ENCODE peak calls at places on chromosomes 7 and 10, in six cellular contexts. R, E, O, P, G and H are unnamed samples.

GRCh38 chr7:4849390-4849789 is 12.4 kb downstream of the PAPOLB start:
- DNase-seq in P (peak), G (no peak), R (peak), O (peak), E (peak), H (peak)

GRCh38 chr7:135385209-135385608 is 124.7 kb downstream of the CNOT4 start:
- DNase-seq in G (no peak), R (peak), E (no peak), O (peak), P (no peak), H (peak)

GRCh38 chr10:82288461-82288881 is 413.5 kb downstream of the NRG3 start:
- DNase-seq in E (no peak), P (no peak), O (no peak), G (peak), R (peak), H (peak)

GRCh38 chr10:31770307-31770902 is 158.2 kb downstream of the ARHGAP12 start:
- DNase-seq in O (no peak), E (no peak), G (no peak), R (no peak), P (no peak), H (no peak)

GRCh38 chr7:150341263-150342118 is at the start of gene RARRES2:
- DNase-seq in E (no peak), P (no peak), G (no peak), O (peak), R (no peak), H (peak)

GRCh38 chr7:77580762-77581350 is 43.8 kb downstream of the PTPN12 start:
- DNase-seq in P (no peak), G (no peak), R (peak), E (no peak), O (peak), H (peak)

GRCh38 chr7:152587366-152587765 is 88.6 kb downstream of the XRCC2 start:
- DNase-seq in O (no peak), R (peak), G (peak), E (no peak), P (no peak), H (no peak)

GRCh38 chr7:136859798-136860197 is 8.7 kb upstream of the CHRM2 start:
- DNase-seq in E (no peak), G (no peak), O (peak), R (no peak), P (no peak), H (peak)

GRCh38 chr7:156652886-156653568 is 12.5 kb downstream of the RNF32 start:
- DNase-seq in R (peak), O (no peak), E (no peak), G (no peak), P (no peak), H (no peak)

GRCh38 chr10:98300526-98300925 is 32.5 kb upstream of the LOXL4 start:
- DNase-seq in E (no peak), P (no peak), G (no peak), O (no peak), R (no peak), H (no peak)

GRCh38 chr10:819326-819725 is 112.2 kb downstream of the LARP4B start:
- DNase-seq in G (no peak), P (peak), R (peak), E (no peak), O (peak), H (peak)

GRCh38 chr10:45059632-45060031 is 58.9 kb downstream of the ZNF22 start:
- DNase-seq in R (no peak), G (no peak), O (no peak), P (no peak), E (no peak), H (no peak)

GRCh38 chr7:116736927-116737715 is 65.1 kb downstream of the MET start:
- DNase-seq in G (peak), P (no peak), E (no peak), R (peak), O (peak), H (peak)

GRCh38 chr7:151150388-151150787 is 17.1 kb downstream of the GBX1 start:
- DNase-seq in P (no peak), O (no peak), R (no peak), G (no peak), E (no peak), H (no peak)

GRCh38 chr10:28332699-28333098 is 29.8 kb upstream of the MPP7 start:
- DNase-seq in R (no peak), P (no peak), E (no peak), G (no peak), O (no peak), H (no peak)

GRCh38 chr7:4136036-4136435 is 546.1 kb upstream of the FOXK1 start:
- DNase-seq in E (no peak), P (no peak), R (no peak), G (no peak), O (no peak), H (no peak)

GRCh38 chr10:121566755-121567154 is 31.5 kb downstream of the FGFR2 start:
- DNase-seq in R (no peak), E (no peak), O (no peak), P (no peak), G (no peak), H (no peak)

GRCh38 chr10:8544057-8544380 is 489.5 kb downstream of the GATA3 start:
- DNase-seq in P (no peak), G (no peak), R (no peak), E (no peak), O (no peak), H (no peak)

GRCh38 chr10:127576751-127577161 is 27.6 kb downstream of the NPS start:
- DNase-seq in G (no peak), R (no peak), E (no peak), P (no peak), O (no peak), H (no peak)

GRCh38 chr7:5567810-5568209 is 144.2 kb upstream of the TNRC18 start:
- DNase-seq in O (no peak), E (no peak), P (no peak), R (no peak), G (no peak), H (peak)

GRCh38 chr10:90318659-90319058 is 539.2 kb downstream of the HTR7 start:
- DNase-seq in O (no peak), E (no peak), P (no peak), R (no peak), G (no peak), H (no peak)

GRCh38 chr7:6465862-6466261 is 18.1 kb upstream of the DAGLB start:
- DNase-seq in O (no peak), G (no peak), P (no peak), R (no peak), E (no peak), H (no peak)

GRCh38 chr7:46321556-46322205 is 400.6 kb upstream of the IGFBP3 start:
- DNase-seq in G (no peak), O (peak), R (peak), P (no peak), E (no peak), H (peak)

GRCh38 chr7:155925682-155926081 is 113.4 kb upstream of the SHH start:
- DNase-seq in O (no peak), E (no peak), R (no peak), G (no peak), P (no peak), H (no peak)

GRCh38 chr10:90293629-90294028 is 564.2 kb downstream of the HTR7 start:
- DNase-seq in G (no peak), P (no peak), R (no peak), E (no peak), O (no peak), H (no peak)

GRCh38 chr7:36606442-36607205 is 117.7 kb downstream of the AOAH start:
- DNase-seq in G (no peak), R (no peak), O (no peak), E (no peak), P (no peak), H (no peak)

GRCh38 chr7:74203157-74203556 is 6.6 kb upstream of the LAT2 start:
- DNase-seq in E (no peak), R (no peak), O (peak), G (no peak), P (no peak), H (peak)

GRCh38 chr7:120521761-120522737 is 249.1 kb downstream of the KCND2 start:
- DNase-seq in R (no peak), O (no peak), P (no peak), G (no peak), E (no peak), H (peak)

GRCh38 chr7:138849701-138850100 is 51.7 kb upstream of the ATP6V0A4 start:
- DNase-seq in G (no peak), O (no peak), E (no peak), R (no peak), P (no peak), H (no peak)

GRCh38 chr10:119421887-119422684 is 120.4 kb downstream of the RGS10 start:
- DNase-seq in E (no peak), R (no peak), P (no peak), O (peak), G (no peak), H (peak)

GRCh38 chr7:18125536-18125935 is 97.9 kb upstream of the PRPS1L1 start:
- DNase-seq in P (no peak), E (no peak), O (peak), R (no peak), G (no peak), H (peak)

GRCh38 chr7:155344618-155345433 is 47.1 kb downstream of the INSIG1 start:
- DNase-seq in R (peak), G (peak), E (peak), O (peak), P (peak), H (peak)

GRCh38 chr7:47941136-47941844 is 7.0 kb downstream of the PKD1L1 start:
- DNase-seq in O (peak), G (peak), R (peak), P (no peak), E (no peak), H (peak)

GRCh38 chr7:930975-931758 is 23.3 kb downstream of the ADAP1 start:
- DNase-seq in O (no peak), G (no peak), P (no peak), E (no peak), R (no peak), H (no peak)

GRCh38 chr7:33744293-33744692 is 161.0 kb upstream of the BMPER start:
- DNase-seq in E (no peak), P (peak), O (no peak), R (no peak), G (no peak), H (peak)

GRCh38 chr7:123864438-123864837 is 19.5 kb downstream of the HYAL4 start:
- DNase-seq in P (no peak), R (no peak), O (no peak), G (no peak), E (no peak), H (no peak)

GRCh38 chr7:48237354-48237753 is 66.1 kb downstream of the ABCA13 start:
- DNase-seq in E (no peak), G (no peak), R (no peak), P (no peak), O (no peak), H (no peak)

DNA sequence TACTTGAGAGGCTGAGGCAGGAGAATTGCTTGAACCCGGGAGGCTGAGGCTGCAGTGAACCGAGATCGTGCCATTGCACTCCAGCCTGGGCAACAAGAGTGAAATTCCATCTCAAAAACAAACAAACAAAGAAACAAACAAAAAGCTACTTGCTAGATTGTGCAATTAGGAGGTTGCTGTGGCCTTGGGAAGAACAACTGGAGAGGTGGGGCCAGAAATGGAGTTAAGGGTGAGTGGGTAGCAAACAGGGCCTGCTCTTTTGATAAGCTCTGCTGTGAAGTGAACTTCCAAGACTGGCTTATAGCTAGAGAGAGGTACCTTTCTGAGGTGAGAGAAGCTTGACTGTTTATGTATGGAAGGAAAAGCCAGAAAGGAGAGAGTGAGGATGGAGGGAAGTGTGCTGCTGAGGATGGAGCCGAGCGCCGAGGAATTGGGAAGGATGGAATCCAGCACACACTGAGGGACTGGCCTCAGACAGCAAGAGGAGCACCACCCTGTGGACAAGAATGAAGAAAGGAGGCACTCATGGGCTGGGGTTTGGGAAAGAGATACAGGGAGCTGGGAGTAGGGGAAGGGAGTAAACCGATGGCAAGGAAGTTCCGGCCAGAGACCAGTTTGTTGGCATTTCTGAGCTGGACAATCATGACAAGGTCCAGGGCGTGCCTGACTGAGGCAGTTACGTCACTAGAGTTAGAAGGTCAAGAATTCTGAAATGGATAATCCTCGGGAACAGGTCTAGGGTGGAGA is 7.0 kb upstream of the RPEL1 start:
- DNase-seq in R (peak), G (no peak), P (peak), E (no peak), O (peak), H (peak)
- TF ChIP-seq CTCF in R (peak), G (peak), P (no peak), E (peak), O (peak), H (peak)

GRCh38 chr10:125010362-125010761 is 68.4 kb downstream of the ZRANB1 start:
- DNase-seq in E (no peak), R (no peak), O (no peak), G (no peak), P (no peak), H (no peak)

GRCh38 chr10:125009580-125010235 is 67.8 kb downstream of the ZRANB1 start:
- DNase-seq in P (no peak), G (no peak), R (no peak), O (no peak), E (no peak), H (peak)

GRCh38 chr10:125012851-125013528 is 71.1 kb downstream of the ZRANB1 start:
- DNase-seq in O (no peak), R (no peak), E (no peak), P (no peak), G (no peak), H (no peak)

GRCh38 chr10:125011926-125012705 is 70.2 kb downstream of the ZRANB1 start:
- DNase-seq in G (no peak), P (no peak), R (peak), E (no peak), O (no peak), H (no peak)

DNA sequence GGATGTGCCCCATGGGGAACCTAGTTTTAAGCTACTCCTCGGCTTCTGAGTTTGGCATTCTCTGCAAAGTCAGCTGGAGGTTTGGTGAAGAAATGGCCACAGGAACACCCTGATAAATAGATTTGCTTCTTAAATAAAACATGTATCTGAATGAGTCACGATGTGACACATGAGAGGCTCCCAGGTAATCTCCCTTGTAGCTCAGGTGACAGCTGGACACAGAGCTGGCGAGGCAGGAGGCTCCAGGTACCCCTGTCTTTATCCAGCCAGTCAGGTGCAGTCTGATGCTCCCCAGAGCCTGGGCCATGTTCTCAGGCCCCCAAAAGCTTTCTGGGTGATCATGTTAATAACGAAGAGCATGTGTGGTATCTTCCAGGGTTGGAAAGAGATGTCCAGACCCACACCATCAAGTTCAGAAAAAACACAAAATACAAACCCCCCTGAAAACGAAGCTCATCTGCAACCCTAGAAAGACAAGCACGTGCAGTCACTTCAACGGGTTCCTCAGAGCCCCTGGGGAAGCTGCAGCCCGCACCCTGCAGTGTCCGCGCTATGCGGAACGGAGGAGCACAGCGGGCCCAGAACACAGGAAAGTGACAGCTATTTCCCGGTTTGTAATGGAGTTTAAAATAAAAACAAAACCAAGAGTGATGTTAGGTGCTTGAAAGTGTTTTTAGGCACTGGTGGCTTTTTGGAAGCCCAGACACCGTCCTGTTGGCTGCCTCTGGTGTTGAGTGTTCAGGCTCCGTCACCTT is 69.4 kb downstream of the ZRANB1 start:
- DNase-seq in P (no peak), O (no peak), E (no peak), R (no peak), G (no peak), H (no peak)
- H3K4me3 ChIP-seq in P (no peak), O (no peak), E (no peak), R (no peak), G (no peak), H (no peak)

GRCh38 chr7:147412109-147412508 is 1178.5 kb upstream of the C7orf33 start:
- DNase-seq in E (no peak), P (no peak), O (no peak), G (no peak), R (no peak), H (no peak)

GRCh38 chr7:147412782-147413186 is 1177.8 kb upstream of the C7orf33 start:
- DNase-seq in G (no peak), E (peak), O (peak), P (no peak), R (peak), H (peak)

GRCh38 chr7:147413243-147413642 is 1177.3 kb upstream of the C7orf33 start:
- DNase-seq in P (no peak), R (no peak), O (no peak), E (no peak), G (no peak), H (no peak)

GRCh38 chr7:147419001-147419400 is 1171.6 kb upstream of the C7orf33 start:
- DNase-seq in E (no peak), O (no peak), G (no peak), R (no peak), P (no peak), H (no peak)

DNA sequence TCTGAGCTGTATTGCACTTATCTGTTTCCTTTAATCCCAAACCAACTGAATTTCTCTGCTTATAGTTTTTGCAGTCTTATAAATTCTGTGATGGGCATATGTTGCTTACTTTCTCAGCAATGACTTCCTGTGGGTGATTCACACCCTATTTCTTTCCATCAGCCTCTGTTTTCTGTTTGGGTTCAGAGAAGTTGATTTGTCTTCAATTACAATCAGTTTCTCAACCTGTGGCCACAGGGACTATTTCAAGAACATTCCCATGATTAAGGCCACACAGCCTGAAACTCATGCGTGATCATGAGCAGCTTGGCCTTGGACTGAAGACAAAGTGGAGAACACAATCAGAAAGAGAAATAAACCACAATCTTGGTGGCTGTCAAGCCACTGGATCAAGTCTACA is 1174.6 kb upstream of the C7orf33 start:
- DNase-seq in P (no peak), O (no peak), E (no peak), R (peak), G (no peak), H (no peak)
- TF ChIP-seq CTCF in P (no peak), O (no peak), E (no peak), R (no peak), G (no peak), H (no peak)

DNA sequence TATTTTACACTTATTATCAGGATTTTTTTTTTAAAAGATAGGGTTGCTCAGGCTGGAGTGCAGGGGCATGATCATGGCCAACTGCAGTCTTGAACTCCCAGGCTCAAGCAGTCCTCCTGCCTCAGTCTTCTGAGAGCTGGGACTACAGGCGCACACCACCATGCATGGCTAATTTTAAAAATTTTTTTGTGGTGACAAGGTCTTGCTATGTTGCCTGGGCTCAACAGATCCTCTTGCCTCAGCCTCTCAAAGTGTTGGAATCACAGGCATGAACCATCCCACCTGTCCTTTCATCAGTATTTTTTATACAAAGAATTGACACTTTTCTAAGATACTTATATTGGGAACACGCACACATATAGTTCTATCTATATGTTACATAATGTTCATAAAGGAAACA is 99.3 kb downstream of the PIP4K2A start:
- DNase-seq in R (no peak), O (no peak), G (no peak), E (no peak), P (no peak), H (no peak)
- H3K4me3 ChIP-seq in R (no peak), O (no peak), G (no peak), E (no peak), P (peak), H (no peak)